ENCODE peak calls at places on chromosomes 12 and 14, in nine cellular contexts. N, J, K, U, W, O, T, D and I are unnamed samples.
A peak's percentile ranks its signal among the peaks of the same experiment; 100 is the strongest.

GRCh38 chr12:66623455-66623854 is 55.4 kb downstream of the GRIP1 start:
- DNase-seq in U (no peak), K (no peak), T (no peak), W (no peak), D (no peak), O (no peak), J (no peak), N (no peak), I (no peak)

GRCh38 chr12:24600996-24601395 is 347.9 kb downstream of the BCAT1 start:
- DNase-seq in O (no peak), J (no peak), W (no peak), N (no peak), T (no peak), U (no peak), D (no peak), K (no peak), I (no peak)

GRCh38 chr14:95463173-95463901 is 53.1 kb downstream of the SYNE3 start:
- DNase-seq in O (no peak), W (no peak), N (peak; percentile 65), U (no peak), K (no peak), J (no peak), T (no peak), D (no peak), I (peak; percentile 68)

GRCh38 chr12:87290505-87290904 is 738.7 kb downstream of the C12orf50 start:
- DNase-seq in J (no peak), O (no peak), T (no peak), N (no peak), W (no peak), D (no peak), K (no peak), U (no peak), I (no peak)

GRCh38 chr12:12839886-12840285 is 26.7 kb downstream of the DDX47 start:
- DNase-seq in J (peak; percentile 65), D (peak; percentile 48), W (no peak), N (peak; percentile 69), U (no peak), K (no peak), O (peak; percentile 73), T (no peak), I (peak; percentile 85)

GRCh38 chr12:25996677-25997076 is 38.2 kb downstream of the RASSF8 start:
- DNase-seq in D (no peak), T (no peak), W (no peak), J (no peak), K (no peak), O (no peak), N (no peak), U (no peak), I (no peak)

GRCh38 chr14:22802860-22803562 is 12.2 kb downstream of the SLC7A7 start:
- DNase-seq in N (no peak), T (no peak), D (no peak), O (no peak), J (no peak), W (no peak), U (no peak), K (no peak), I (no peak)

GRCh38 chr12:29088611-29089219 is 60.4 kb upstream of the FAR2 start:
- DNase-seq in O (no peak), J (no peak), D (no peak), K (no peak), W (no peak), N (no peak), U (no peak), T (peak; percentile 1), I (no peak)

GRCh38 chr14:95713596-95714371 is at the start of gene TCL1A:
- DNase-seq in W (no peak), N (no peak), T (no peak), J (no peak), U (no peak), O (no peak), K (peak; percentile 58), D (no peak), I (no peak)

GRCh38 chr12:100986595-100987547 is 192.3 kb downstream of the ANO4 start:
- DNase-seq in W (no peak), U (peak; percentile 61), D (no peak), K (no peak), T (no peak), O (no peak), N (peak; percentile 38), J (no peak), I (no peak)

GRCh38 chr14:105020815-105021655 is at the start of gene CDCA4:
- DNase-seq in N (peak; percentile 99), W (peak; percentile 88), T (peak; percentile 88), U (peak; percentile 99), J (peak; percentile 99), K (peak; percentile 98), D (peak; percentile 94), O (peak; percentile 98), I (peak; percentile 99)

GRCh38 chr12:111598637-111599458 is at the start of gene ATXN2:
- DNase-seq in J (peak; percentile 83), O (peak; percentile 77), D (peak; percentile 67), U (peak; percentile 88), W (peak; percentile 40), T (no peak), N (peak; percentile 88), K (peak; percentile 71), I (peak; percentile 81)

GRCh38 chr12:92393504-92393903 is 247.9 kb upstream of the BTG1 start:
- DNase-seq in U (no peak), D (no peak), T (no peak), W (no peak), O (no peak), N (no peak), K (peak; percentile 18), J (no peak), I (peak; percentile 17)

GRCh38 chr12:92384571-92384970 is 238.9 kb upstream of the BTG1 start:
- DNase-seq in D (no peak), T (no peak), O (no peak), N (no peak), W (no peak), J (no peak), U (no peak), K (no peak), I (no peak)

GRCh38 chr12:92394895-92395294 is 249.2 kb upstream of the BTG1 start:
- DNase-seq in K (no peak), U (no peak), O (no peak), J (no peak), N (no peak), T (no peak), W (no peak), D (no peak), I (no peak)

GRCh38 chr12:92395322-92395721 is 249.7 kb upstream of the BTG1 start:
- DNase-seq in J (no peak), U (no peak), T (no peak), D (no peak), K (no peak), W (no peak), O (no peak), N (no peak), I (no peak)

GRCh38 chr12:92389466-92389865 is 243.8 kb upstream of the BTG1 start:
- DNase-seq in T (no peak), U (no peak), K (no peak), W (no peak), N (no peak), O (no peak), J (peak; percentile 19), D (no peak), I (no peak)
- H3K4me3 ChIP-seq in T (no peak overlapping the region), U (no peak overlapping the region), K (no peak overlapping the region), W (no peak overlapping the region), N (no peak overlapping the region), O (no peak overlapping the region), J (no peak overlapping the region), D (no peak overlapping the region), I (no peak overlapping the region)

DNA sequence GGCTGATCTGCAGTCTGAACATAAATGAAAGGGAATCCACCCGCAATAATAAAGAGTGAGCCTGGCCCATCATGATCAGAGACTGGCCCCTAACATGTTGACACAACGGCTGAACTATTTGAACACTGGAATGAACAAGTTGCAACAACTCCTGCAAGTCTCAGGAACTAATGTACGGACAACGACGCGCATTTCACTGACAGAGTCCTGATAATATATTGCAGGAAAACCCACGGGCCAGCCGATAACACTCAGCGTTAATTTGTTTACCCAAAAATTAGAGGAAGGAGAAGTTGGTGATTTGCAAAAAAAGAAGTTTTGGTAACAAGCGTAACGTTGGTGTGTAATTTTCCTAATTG is 195.7 kb upstream of the BTG1 start:
- DNase-seq in U (no peak), J (peak; percentile 27), K (no peak), W (no peak), T (peak; percentile 9), N (no peak), O (no peak), D (no peak), I (no peak)
- H3K4me3 ChIP-seq in U (no peak overlapping the region), J (no peak overlapping the region), K (no peak overlapping the region), W (no peak overlapping the region), T (no peak overlapping the region), N (no peak overlapping the region), O (no peak overlapping the region), D (no peak overlapping the region), I (no peak overlapping the region)

GRCh38 chr12:13980548-13981295 is 680 bp downstream of the GRIN2B start:
- DNase-seq in D (no peak), N (peak; percentile 40), T (no peak), J (peak; percentile 26), K (no peak), U (peak; percentile 64), O (no peak), W (no peak), I (no peak)
- H3K4me3 ChIP-seq in D (no peak overlapping the region), N (peak overlapping the region; percentile 42), T (no peak overlapping the region), J (peak overlapping the region; percentile 17), K (peak overlapping the region; percentile 47), U (peak overlapping the region; percentile 54), O (peak overlapping the region; percentile 23), W (peak overlapping the region; percentile 26), I (no peak overlapping the region)

GRCh38 chr12:132537836-132538235 is 47.9 kb downstream of the FBRSL1 start:
- DNase-seq in N (no peak), J (no peak), K (no peak), O (no peak), U (no peak), D (no peak), W (no peak), T (no peak), I (no peak)

GRCh38 chr12:132538336-132539015 is 48.5 kb downstream of the FBRSL1 start:
- DNase-seq in T (no peak), D (no peak), N (no peak), O (no peak), J (no peak), U (no peak), W (no peak), K (no peak), I (no peak)

GRCh38 chr12:132536102-132536876 is 46.3 kb downstream of the FBRSL1 start:
- DNase-seq in U (no peak), W (no peak), T (no peak), O (no peak), D (no peak), N (no peak), K (no peak), J (no peak), I (no peak)

GRCh38 chr12:132535046-132535445 is 45.1 kb downstream of the FBRSL1 start:
- DNase-seq in T (no peak), J (no peak), N (no peak), O (no peak), U (no peak), D (no peak), K (no peak), W (no peak), I (no peak)

DNA sequence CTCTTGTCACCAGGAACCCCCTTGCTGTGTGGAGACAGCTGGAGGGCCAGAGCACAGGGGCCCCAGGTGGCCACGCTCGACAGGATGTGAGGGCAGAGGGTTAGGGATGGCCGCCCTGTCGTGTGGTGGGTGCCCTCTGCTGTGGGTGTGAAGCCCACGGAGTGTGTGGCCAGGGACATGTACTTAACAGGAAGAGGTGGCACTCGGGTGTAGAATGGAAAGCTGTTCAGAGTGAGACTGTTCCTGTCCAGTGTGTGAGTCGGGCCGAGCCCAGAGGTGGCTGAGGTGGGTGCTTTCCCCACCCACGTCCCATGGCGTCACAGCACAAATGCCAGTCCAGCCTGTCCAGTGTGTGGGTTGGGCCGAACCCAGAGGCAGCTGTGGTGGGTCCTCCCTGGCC is 47.1 kb downstream of the FBRSL1 start:
- DNase-seq in D (no peak), J (no peak), N (no peak), U (no peak), T (no peak), W (no peak), K (no peak), O (no peak), I (no peak)
- H3K4me3 ChIP-seq in D (no peak overlapping the region), J (no peak overlapping the region), N (no peak overlapping the region), U (no peak overlapping the region), T (no peak overlapping the region), W (no peak overlapping the region), K (no peak overlapping the region), O (no peak overlapping the region), I (no peak overlapping the region)